ENCODE peak calls at places on chromosome 15, in four cellular contexts. T is lung; P is MM.1S; D is CD8-positive, alpha-beta T cell. A is an unnamed sample. For H3K4me1, the result is how much of the 10 kb centered on the place peaks cover.

GRCh38 chr15:95503640-95504225 is 826.8 kb upstream of the NR2F2 start:
- DNase-seq in T (no peak), D (no peak), P (no peak), A (no peak)

GRCh38 chr15:32867313-32867626 is 149.5 kb downstream of the GREM1 start:
- DNase-seq in P (no peak), T (no peak), D (no peak), A (no peak)

GRCh38 chr15:71202712-71203111 is 87.4 kb downstream of the THSD4 start:
- DNase-seq in D (no peak), P (no peak), T (no peak), A (no peak)

GRCh38 chr15:88002721-88003120 is 253.8 kb downstream of the NTRK3 start:
- DNase-seq in P (no peak), D (no peak), T (no peak), A (no peak)

GRCh38 chr15:99423186-99424130 is 142.3 kb upstream of the MEF2A start:
- DNase-seq in D (no peak), P (no peak), T (no peak), A (peak)

GRCh38 chr15:94582368-94582767 is 351.0 kb downstream of the MCTP2 start:
- DNase-seq in P (peak), D (peak), T (no peak), A (no peak)

GRCh38 chr15:36612063-36612788 is 32.8 kb downstream of the CDIN1 start:
- DNase-seq in D (no peak), P (no peak), T (no peak), A (no peak)

GRCh38 chr15:56871180-56871579 is 47.3 kb upstream of the TCF12 start:
- DNase-seq in D (no peak), P (no peak), T (no peak), A (no peak)

GRCh38 chr15:26235148-26235769 is 372.1 kb upstream of the ATP10A start:
- DNase-seq in T (no peak), D (no peak), P (no peak), A (no peak)

GRCh38 chr15:70078578-70079417 is 18.9 kb downstream of the TLE3 start:
- DNase-seq in T (no peak), D (no peak), P (no peak), A (no peak)

GRCh38 chr15:78730955-78731354 is 80.3 kb downstream of the ADAMTS7 start:
- DNase-seq in T (peak), D (no peak), P (no peak), A (no peak)

GRCh38 chr15:37142371-37142770 is 42.0 kb upstream of the MEIS2 start:
- DNase-seq in T (no peak), D (no peak), P (no peak), A (no peak)

GRCh38 chr15:67148196-67148701 is 82.8 kb downstream of the SMAD3 start:
- DNase-seq in T (peak), D (no peak), P (no peak), A (no peak)

GRCh38 chr15:97598353-97598798 is 362.1 kb upstream of the ARRDC4 start:
- DNase-seq in D (no peak), P (no peak), T (no peak), A (no peak)

GRCh38 chr15:65783872-65784271 is 8.2 kb downstream of the DENND4A start:
- DNase-seq in T (no peak), D (no peak), P (no peak), A (no peak)
- H3K4me1 ChIP-seq in T (under half), D (under half), P (under half), A (under half)

GRCh38 chr15:31128919-31129768 is 27.6 kb upstream of the TRPM1 start:
- DNase-seq in P (peak), T (peak), D (peak), A (peak)
- H3K4me3 ChIP-seq in P (no peak), T (no peak), D (no peak), A (peak)

GRCh38 chr15:41691471-41691870 is 31.3 kb downstream of the MGA start:
- DNase-seq in D (no peak), P (no peak), T (no peak), A (no peak)

GRCh38 chr15:41698779-41699178 is 38.6 kb downstream of the MGA start:
- DNase-seq in P (no peak), D (no peak), T (no peak), A (no peak)

GRCh38 chr15:41693757-41694156 is 33.6 kb downstream of the MGA start:
- DNase-seq in D (no peak), T (no peak), P (no peak), A (no peak)

GRCh38 chr15:41692049-41692448 is 31.8 kb downstream of the MGA start:
- DNase-seq in P (no peak), D (no peak), T (no peak), A (no peak)

DNA sequence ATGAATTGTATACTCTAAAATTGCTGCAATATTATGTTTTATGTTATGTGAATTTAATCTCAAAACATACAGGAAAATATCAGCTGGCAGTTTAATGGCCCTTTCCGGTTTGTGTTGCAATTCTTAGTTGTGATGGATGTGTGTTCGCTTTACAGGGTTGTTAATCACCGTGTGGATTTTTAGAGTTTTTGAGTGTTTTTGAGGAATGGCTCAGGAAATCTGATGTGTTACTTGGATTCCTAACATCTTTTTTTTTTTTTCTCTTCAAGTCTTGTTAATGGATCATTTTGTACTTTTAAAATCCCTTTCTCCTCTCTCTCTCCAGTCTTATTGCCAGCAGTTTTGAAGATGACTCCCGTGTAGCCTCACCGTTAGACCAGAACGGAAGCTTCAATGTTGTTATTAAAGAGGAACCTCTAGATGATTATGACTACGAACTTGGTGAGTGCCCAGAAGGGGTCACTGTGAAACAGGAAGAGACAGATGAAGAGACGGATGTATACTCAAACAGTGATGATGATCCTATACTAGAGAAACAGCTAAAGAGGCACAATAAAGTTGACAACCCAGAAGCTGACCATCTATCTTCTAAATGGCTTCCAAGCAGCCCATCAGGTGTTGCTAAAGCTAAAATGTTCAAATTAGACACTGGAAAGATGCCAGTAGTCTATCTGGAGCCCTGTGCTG is 35.7 kb downstream of the MGA start:
- DNase-seq in D (peak), T (no peak), P (no peak), A (no peak)
- TF ChIP-seq CTCF in D (peak), T (no peak), P (no peak), A (peak)

DNA sequence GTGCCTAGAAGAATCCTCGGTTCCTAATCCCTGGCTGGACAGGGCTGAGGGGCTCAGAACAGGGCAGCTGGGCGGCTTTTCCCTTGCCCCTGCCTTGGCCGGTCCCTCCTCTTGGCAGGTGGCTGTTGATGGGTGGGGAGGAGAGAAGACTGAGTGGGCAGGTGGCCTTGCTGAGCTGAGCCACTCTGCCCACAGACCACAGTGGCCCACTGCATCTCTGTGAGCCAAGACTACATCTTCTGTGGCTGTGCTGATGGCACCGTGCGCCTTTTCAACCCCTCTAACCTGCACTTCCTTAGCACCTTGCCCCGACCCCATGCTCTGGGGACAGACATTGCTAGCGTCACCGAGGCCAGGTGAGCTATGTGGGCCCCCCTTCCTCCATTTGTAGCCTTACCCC is 14.5 kb upstream of the JMJD7 start:
- DNase-seq in P (no peak), T (no peak), D (no peak), A (no peak)
- H3K4me1 ChIP-seq in P (under half), T (under half), D (under half), A (under half)

GRCh38 chr15:58934114-58934447 is 602 bp upstream of the SLTM start:
- DNase-seq in T (no peak), D (no peak), P (no peak), A (no peak)

GRCh38 chr15:58931985-58932384 is 1.5 kb downstream of the SLTM start:
- DNase-seq in D (no peak), P (peak), T (peak), A (no peak)

GRCh38 chr15:58933311-58934113 is at the start of gene SLTM:
- DNase-seq in D (peak), T (peak), P (peak), A (peak)

GRCh38 chr15:58932791-58933310 is 628 bp downstream of the SLTM start:
- DNase-seq in T (no peak), D (no peak), P (peak), A (no peak)

GRCh38 chr15:58934521-58934920 is 1.0 kb upstream of the SLTM start:
- DNase-seq in T (no peak), D (no peak), P (no peak), A (no peak)
- H3K4me3 ChIP-seq in T (no peak), D (no peak), P (peak), A (peak)

DNA sequence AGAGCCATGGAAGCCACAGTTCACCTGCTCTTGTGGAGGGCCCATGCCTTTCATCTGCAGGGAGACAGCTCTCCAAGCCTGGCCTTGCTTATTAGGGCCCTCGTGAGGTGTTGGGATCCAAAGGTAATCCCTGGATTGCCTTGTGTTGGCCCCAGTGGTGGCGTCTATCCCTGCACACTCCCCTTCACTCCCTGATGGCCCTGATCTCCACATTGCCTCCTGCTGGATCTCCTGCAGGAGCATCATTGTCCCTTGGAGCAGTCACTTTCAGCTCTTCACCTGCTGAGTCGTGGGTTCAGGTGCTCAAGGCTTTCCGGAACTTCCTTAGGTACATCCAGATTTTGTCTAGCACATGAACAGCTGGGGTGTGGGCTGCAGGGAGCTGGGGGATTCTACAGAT is 7.0 kb downstream of the PPCDC start:
- DNase-seq in T (no peak), P (no peak), D (no peak), A (no peak)
- TF ChIP-seq CTCF in T (no peak), P (no peak), D (no peak), A (no peak)

DNA sequence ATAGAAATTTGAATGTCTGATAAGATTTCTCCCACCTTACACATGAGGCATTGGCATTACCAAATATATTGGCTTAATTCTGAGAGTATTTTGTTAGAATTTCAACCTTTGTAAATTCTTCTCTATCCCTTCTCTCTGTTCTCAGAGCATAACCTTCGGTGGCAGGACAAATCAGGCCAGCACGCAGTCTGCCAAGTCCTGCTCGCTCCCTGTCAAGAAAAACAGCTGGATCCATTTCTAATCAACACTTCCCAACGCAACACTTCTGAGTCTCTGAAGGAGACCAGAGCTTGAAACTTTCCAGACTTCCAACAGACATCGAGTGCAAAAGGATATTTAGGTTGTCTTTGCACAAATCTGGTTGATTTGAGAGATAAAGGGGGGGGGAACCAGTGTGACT is 125.7 kb downstream of the SV2B start:
- DNase-seq in T (no peak), P (no peak), D (no peak), A (peak)
- H3K4me1 ChIP-seq in T (under half), P (under half), D (under half), A (under half)

A was measured in left ventricle myocardium inferior.